ENCODE peak calls at places on chromosomes 12 and 14, in eight cellular contexts. T is T follicular helper cell; U is EL; A is NCI-H146; S is activated CD8-positive, alpha-beta memory T cell treated with anti-CD3 and anti-CD28 coated beads, Interleukin-2, amount 10 ng/mL, durations not matched to agents 7 days and 5 days; G is HCT116; K is activated CD4-positive, alpha-beta T cell treated with anti-CD3 and anti-CD28 coated beads for 1 hour; R is mesothelial cell of epicardium. F is an unnamed sample.

GRCh38 chr14:35402323-35403084 is 2.0 kb downstream of the NFKBIA start:
- DNase-seq in T (peak), U (no peak), A (no peak), S (peak), G (no peak), K (no peak), R (no peak), F (peak)

GRCh38 chr14:38116895-38117294 is 90.8 kb upstream of the SSTR1 start:
- DNase-seq in T (no peak), U (no peak), A (no peak), S (no peak), G (no peak), K (no peak), R (no peak), F (no peak)

GRCh38 chr12:72277415-72277814 is 5.2 kb downstream of the TRHDE start:
- DNase-seq in T (no peak), U (peak), A (no peak), S (no peak), G (no peak), K (no peak), R (no peak), F (no peak)

GRCh38 chr12:112283541-112283940 is 98.7 kb downstream of the HECTD4 start:
- DNase-seq in T (no peak), U (no peak), A (no peak), S (no peak), G (no peak), K (no peak), R (no peak), F (no peak)

GRCh38 chr12:19916982-19917381 is 451.4 kb upstream of the PDE3A start:
- DNase-seq in T (no peak), U (no peak), A (peak), S (no peak), G (no peak), K (no peak), R (no peak), F (no peak)

GRCh38 chr12:2364566-2365165 is 311.9 kb downstream of the CACNA1C start:
- DNase-seq in T (no peak), U (no peak), A (no peak), S (no peak), G (no peak), K (no peak), R (no peak), F (no peak)

GRCh38 chr14:54189358-54190354 is 207.2 kb upstream of the CDKN3 start:
- DNase-seq in T (no peak), U (peak), A (no peak), S (no peak), G (peak), K (no peak), R (no peak), F (no peak)

GRCh38 chr12:132523576-132524331 is 33.8 kb downstream of the FBRSL1 start:
- DNase-seq in T (peak), U (peak), A (peak), S (peak), G (no peak), K (peak), R (peak), F (peak)

GRCh38 chr12:44157359-44157758 is 321.5 kb downstream of the TMEM117 start:
- DNase-seq in T (no peak), U (no peak), A (no peak), S (no peak), G (no peak), K (no peak), R (no peak), F (no peak)

GRCh38 chr12:127485528-127485927 is 781.4 kb upstream of the TMEM132C start:
- DNase-seq in T (no peak), U (peak), A (no peak), S (peak), G (no peak), K (no peak), R (no peak), F (no peak)

GRCh38 chr12:46371718-46372130 is 849 bp downstream of the SLC38A2 start:
- DNase-seq in T (no peak), U (no peak), A (peak), S (peak), G (no peak), K (peak), R (no peak), F (peak)

GRCh38 chr12:98456583-98457573 is 58.5 kb upstream of the TMPO start:
- DNase-seq in T (no peak), U (peak), A (peak), S (no peak), G (no peak), K (no peak), R (peak), F (no peak)

GRCh38 chr14:66082009-66082408 is 404.2 kb upstream of the CCDC196 start:
- DNase-seq in T (no peak), U (peak), A (no peak), S (no peak), G (no peak), K (no peak), R (no peak), F (no peak)

GRCh38 chr14:74946659-74947281 is 8.6 kb downstream of the PGF start:
- DNase-seq in T (no peak), U (no peak), A (no peak), S (no peak), G (no peak), K (no peak), R (no peak), F (no peak)

GRCh38 chr12:120453977-120454376 is 7.7 kb downstream of the GATC start:
- DNase-seq in T (no peak), U (peak), A (peak), S (peak), G (no peak), K (no peak), R (no peak), F (no peak)

GRCh38 chr12:92993259-92993658 is 64.2 kb upstream of the EEA1 start:
- DNase-seq in T (no peak), U (no peak), A (no peak), S (no peak), G (no peak), K (no peak), R (no peak), F (no peak)

GRCh38 chr12:110253176-110253575 is 27.9 kb upstream of the ATP2A2 start:
- DNase-seq in T (no peak), U (peak), A (no peak), S (no peak), G (no peak), K (no peak), R (no peak), F (no peak)

GRCh38 chr14:52455291-52456088 is 96.8 kb downstream of the TXNDC16 start:
- DNase-seq in T (no peak), U (peak), A (no peak), S (no peak), G (no peak), K (no peak), R (no peak), F (no peak)

GRCh38 chr12:43285248-43285647 is 266.8 kb downstream of the ADAMTS20 start:
- DNase-seq in T (no peak), U (peak), A (no peak), S (no peak), G (no peak), K (no peak), R (no peak), F (no peak)

GRCh38 chr14:106879241-106879640 is 1352.9 kb downstream of the TMEM121 start:
- DNase-seq in T (peak), U (peak), A (peak), S (peak), G (peak), K (no peak), R (no peak), F (peak)

GRCh38 chr14:74018029-74018703 is 922 bp downstream of the ENTPD5 start:
- DNase-seq in T (no peak), U (peak), A (no peak), S (no peak), G (no peak), K (no peak), R (no peak), F (no peak)

GRCh38 chr12:30506411-30506810 is 189.3 kb downstream of the IPO8 start:
- DNase-seq in T (no peak), U (no peak), A (no peak), S (no peak), G (no peak), K (no peak), R (no peak), F (no peak)

GRCh38 chr12:119613319-119613936 is 19.9 kb downstream of the TMEM233 start:
- DNase-seq in T (no peak), U (peak), A (peak), S (no peak), G (peak), K (no peak), R (no peak), F (no peak)

GRCh38 chr14:67438969-67439368 is 27.0 kb upstream of the PLEK2 start:
- DNase-seq in T (no peak), U (no peak), A (no peak), S (no peak), G (no peak), K (no peak), R (no peak), F (no peak)

GRCh38 chr12:81255947-81256346 is 178.1 kb downstream of the ACSS3 start:
- DNase-seq in T (no peak), U (no peak), A (no peak), S (no peak), G (no peak), K (no peak), R (no peak), F (no peak)

GRCh38 chr12:76768566-76768965 is 4.7 kb downstream of the ZDHHC17 start:
- DNase-seq in T (no peak), U (peak), A (no peak), S (no peak), G (no peak), K (no peak), R (no peak), F (no peak)

GRCh38 chr12:131644481-131644880 is 66.4 kb upstream of the SFSWAP start:
- DNase-seq in T (no peak), U (no peak), A (no peak), S (no peak), G (no peak), K (no peak), R (no peak), F (no peak)

GRCh38 chr12:12922191-12922616 is 29.8 kb downstream of the GPRC5D start:
- DNase-seq in T (no peak), U (peak), A (no peak), S (no peak), G (no peak), K (no peak), R (no peak), F (no peak)

GRCh38 chr14:37171678-37172023 is 755 bp downstream of the SLC25A21 start:
- DNase-seq in T (no peak), U (no peak), A (no peak), S (no peak), G (no peak), K (no peak), R (no peak), F (no peak)

GRCh38 chr14:79465651-79466050 is 745.7 kb downstream of the DIO2 start:
- DNase-seq in T (no peak), U (peak), A (no peak), S (no peak), G (no peak), K (no peak), R (no peak), F (no peak)

GRCh38 chr12:49647280-49647679 is 23.9 kb downstream of the PRPF40B start:
- DNase-seq in T (no peak), U (no peak), A (no peak), S (no peak), G (no peak), K (no peak), R (no peak), F (no peak)

GRCh38 chr12:100745378-100746071 is 49.1 kb upstream of the ANO4 start:
- DNase-seq in T (no peak), U (no peak), A (no peak), S (no peak), G (no peak), K (no peak), R (no peak), F (no peak)

GRCh38 chr12:25960176-25960575 is 1.7 kb downstream of the RASSF8 start:
- DNase-seq in T (no peak), U (peak), A (no peak), S (no peak), G (no peak), K (no peak), R (no peak), F (no peak)

GRCh38 chr12:59742831-59743230 is 147.0 kb downstream of the SLC16A7 start:
- DNase-seq in T (no peak), U (peak), A (no peak), S (no peak), G (no peak), K (no peak), R (no peak), F (no peak)